ENCODE peak calls at places on chromosomes 6 and 20, in seven cellular contexts. I, Z, V, E, H, A and K are unnamed samples.

GRCh38 chr6:161048636-161049035 is 57.1 kb downstream of the MAP3K4 start:
- DNase-seq in Z (no peak), V (no peak), A (no peak), I (peak), E (no peak), H (peak), K (no peak)

GRCh38 chr6:136034422-136034821 is 182.9 kb downstream of the PDE7B start:
- DNase-seq in A (no peak), H (no peak), Z (no peak), I (no peak), V (peak), E (peak), K (no peak)

GRCh38 chr6:129510930-129511329 is 199.0 kb downstream of the ARHGAP18 start:
- DNase-seq in A (no peak), V (no peak), I (no peak), Z (no peak), E (no peak), H (no peak), K (no peak)

GRCh38 chr6:67854098-67854497 is 781.0 kb upstream of the ADGRB3 start:
- DNase-seq in V (no peak), A (no peak), E (no peak), Z (no peak), H (peak), I (peak), K (no peak)

GRCh38 chr20:17617212-17617867 is 47.5 kb downstream of the DSTN start:
- DNase-seq in Z (no peak), I (no peak), V (peak), H (peak), A (peak), E (peak), K (peak)

GRCh38 chr20:59010321-59010994 is 3.4 kb upstream of the CTSZ start:
- DNase-seq in I (no peak), Z (peak), E (no peak), H (no peak), V (no peak), A (no peak), K (no peak)

GRCh38 chr6:116200619-116201249 is 53.1 kb downstream of the TSPYL4 start:
- DNase-seq in I (no peak), A (no peak), Z (peak), H (no peak), E (no peak), V (no peak), K (no peak)

GRCh38 chr6:72966628-72967280 is 258.5 kb downstream of the KHDC1L start:
- DNase-seq in Z (peak), I (no peak), E (no peak), V (no peak), A (no peak), H (peak), K (no peak)

GRCh38 chr20:47318027-47318595 is 38.4 kb downstream of the ZMYND8 start:
- DNase-seq in I (peak), Z (peak), A (no peak), E (peak), V (no peak), H (peak), K (no peak)

GRCh38 chr6:90689172-90689571 is 102.3 kb upstream of the MAP3K7 start:
- DNase-seq in Z (no peak), V (no peak), H (no peak), E (no peak), A (no peak), I (no peak), K (no peak)

GRCh38 chr6:168314029-168314420 is 5.6 kb downstream of the DACT2 start:
- DNase-seq in I (no peak), A (no peak), V (no peak), E (no peak), H (no peak), Z (no peak), K (no peak)

GRCh38 chr6:142459267-142459666 is 157.5 kb downstream of the ADGRG6 start:
- DNase-seq in V (no peak), Z (peak), I (no peak), A (no peak), E (no peak), H (peak), K (no peak)

GRCh38 chr6:32947552-32948465 is 5.1 kb downstream of the HLA-DMA start:
- DNase-seq in I (no peak), H (peak), A (no peak), E (peak), V (peak), Z (peak), K (no peak)

GRCh38 chr20:62837790-62838458 is 21.1 kb downstream of the COL9A3 start:
- DNase-seq in H (no peak), E (no peak), Z (no peak), V (peak), A (peak), I (no peak), K (peak)

GRCh38 chr20:62472343-62473199 is 3.2 kb downstream of the GATA5 start:
- DNase-seq in H (no peak), A (no peak), Z (no peak), E (no peak), V (no peak), I (no peak), K (no peak)

GRCh38 chr6:20826378-20826777 is 292.1 kb downstream of the CDKAL1 start:
- DNase-seq in V (no peak), Z (peak), E (no peak), H (peak), I (no peak), A (no peak), K (no peak)

GRCh38 chr20:34708621-34709043 is 4.5 kb downstream of the TP53INP2 start:
- DNase-seq in Z (no peak), V (peak), E (peak), H (peak), I (no peak), A (peak), K (peak)

GRCh38 chr6:22886881-22887581 is 317.7 kb downstream of the HDGFL1 start:
- DNase-seq in V (no peak), I (peak), H (peak), E (no peak), Z (peak), A (no peak), K (no peak)

GRCh38 chr6:19303381-19303780 is 533.8 kb upstream of the ID4 start:
- DNase-seq in Z (no peak), I (no peak), A (no peak), V (no peak), H (peak), E (no peak), K (no peak)